ENCODE peak calls at places on chromosomes 1 and 21, in nine cellular contexts. J is activated T-cell treated with anti-CD3 and anti-CD28 coated beads for 24 hours; K is HTR-8/SVneo; C is ovary; H is NCI-H1092 treated with DMSO at 0.1 percent for 48 hours; Z is astrocyte of the spinal cord; L is activated CD4-positive, alpha-beta T cell treated with anti-CD3 and anti-CD28 coated beads, Interleukin-2, amount 10 ng/mL, durations not matched to agents 7 days and 5 days; Q is B cell; U is aorta. R is an unnamed sample.

GRCh38 chr1:94720091-94720793 is 99.9 kb upstream of the SLC44A3 start:
- DNase-seq in J (no peak), K (no peak), C (no peak), H (no peak), Z (no peak), L (no peak), Q (peak; percentile 58), U (no peak), R (peak; percentile 73)

GRCh38 chr1:29236993-29237905 is 927 bp downstream of the PTPRU start:
- DNase-seq in J (no peak), K (peak; percentile 29), C (peak; percentile 65), H (no peak), Z (peak; percentile 37), L (no peak), Q (peak; percentile 64), U (peak; percentile 88), R (peak; percentile 85)

GRCh38 chr1:906532-907420 is 16.9 kb upstream of the SAMD11 start:
- DNase-seq in J (no peak), K (no peak), C (no peak), H (no peak), Z (peak; percentile 58), L (no peak), Q (peak; percentile 53), U (peak; percentile 76), R (peak; percentile 75)

GRCh38 chr1:17438176-17438976 is 1.1 kb downstream of the RCC2 start:
- DNase-seq in J (peak; percentile 68), K (peak; percentile 27), C (peak; percentile 65), H (peak; percentile 80), Z (peak; percentile 48), L (peak; percentile 70), Q (peak; percentile 82), U (peak; percentile 88), R (peak; percentile 91)

GRCh38 chr1:1115136-1115829 is 606 bp downstream of the C1orf159 start:
- DNase-seq in J (no peak), K (no peak), C (no peak), H (no peak), Z (no peak), L (no peak), Q (peak; percentile 27), U (no peak), R (peak; percentile 59)

GRCh38 chr1:154987326-154987725 is 4.2 kb downstream of the FLAD1 start:
- DNase-seq in J (no peak), K (no peak), C (no peak), H (no peak), Z (no peak), L (no peak), Q (no peak), U (no peak), R (peak; percentile 20)

GRCh38 chr1:8473892-8474300 is 156.0 kb downstream of the SLC45A1 start:
- DNase-seq in J (no peak), K (no peak), C (no peak), H (peak; percentile 50), Z (no peak), L (no peak), Q (no peak), U (no peak), R (no peak)

GRCh38 chr1:152185544-152186391 is 26.7 kb upstream of the RPTN start:
- DNase-seq in J (peak; percentile 17), K (peak; percentile 45), C (no peak), H (peak; percentile 50), Z (peak; percentile 68), L (peak; percentile 47), Q (peak; percentile 48), U (no peak), R (no peak)

GRCh38 chr1:205447457-205448415 is 8.1 kb downstream of the BLACAT1 start:
- DNase-seq in J (no peak), K (no peak), C (peak; percentile 43), H (no peak), Z (no peak), L (no peak), Q (no peak), U (no peak), R (no peak)

GRCh38 chr1:229199261-229199850 is 71.6 kb upstream of the RAB4A start:
- DNase-seq in J (no peak), K (no peak), C (no peak), H (no peak), Z (no peak), L (no peak), Q (no peak), U (no peak), R (no peak)

GRCh38 chr1:55073187-55073916 is 34.0 kb downstream of the PCSK9 start:
- DNase-seq in J (no peak), K (no peak), C (no peak), H (no peak), Z (no peak), L (no peak), Q (no peak), U (no peak), R (no peak)

GRCh38 chr1:8197493-8198282 is 120.2 kb upstream of the SLC45A1 start:
- DNase-seq in J (no peak), K (peak; percentile 71), C (peak; percentile 76), H (no peak), Z (peak; percentile 91), L (no peak), Q (no peak), U (peak; percentile 90), R (peak; percentile 90)

GRCh38 chr21:44052830-44053226 is 40.7 kb downstream of the TRAPPC10 start:
- DNase-seq in J (no peak), K (no peak), C (no peak), H (no peak), Z (no peak), L (no peak), Q (no peak), U (no peak), R (no peak)

GRCh38 chr1:74222701-74223100 is 12.5 kb upstream of the TNNI3K start:
- DNase-seq in J (no peak), K (no peak), C (no peak), H (no peak), Z (peak; percentile 12), L (no peak), Q (no peak), U (no peak), R (no peak)

GRCh38 chr1:189605236-189605635 is 872.4 kb downstream of the BRINP3 start:
- DNase-seq in J (no peak), K (no peak), C (no peak), H (no peak), Z (no peak), L (no peak), Q (no peak), U (no peak), R (no peak)

GRCh38 chr1:57026942-57027341 is 61.1 kb upstream of the C8B start:
- DNase-seq in J (no peak), K (no peak), C (no peak), H (no peak), Z (no peak), L (no peak), Q (no peak), U (no peak), R (no peak)

GRCh38 chr1:19028110-19028509 is 71.6 kb upstream of the IFFO2 start:
- DNase-seq in J (no peak), K (no peak), C (no peak), H (no peak), Z (no peak), L (no peak), Q (no peak), U (no peak), R (no peak)

GRCh38 chr1:205922314-205922713 is 20.9 kb downstream of the SLC26A9 start:
- DNase-seq in J (no peak), K (no peak), C (no peak), H (no peak), Z (no peak), L (no peak), Q (no peak), U (no peak), R (no peak)

GRCh38 chr1:226945106-226945857 is 5.2 kb downstream of the COQ8A start:
- DNase-seq in J (no peak), K (no peak), C (no peak), H (peak; percentile 94), Z (no peak), L (no peak), Q (no peak), U (no peak), R (peak; percentile 69)

GRCh38 chr1:221939598-221939997 is 197.7 kb upstream of the DUSP10 start:
- DNase-seq in J (no peak), K (no peak), C (no peak), H (peak; percentile 71), Z (no peak), L (no peak), Q (peak; percentile 73), U (no peak), R (no peak)

R was measured in upper lobe of right lung.